ENCODE peak calls at places on chromosomes 7 and 10, in four cellular contexts. K is ovary, P is HCT116, N is sigmoid colon. J is an unnamed sample.

GRCh38 chr10:96513686-96514551 is at the start of gene TLL2:
- DNase-seq in P (peak), K (peak), N (peak), J (peak)

GRCh38 chr10:95729323-95730055 is 26.5 kb upstream of the ENTPD1 start:
- DNase-seq in P (no peak), K (no peak), N (no peak), J (no peak)

GRCh38 chr7:135743907-135744789 is 4.5 kb downstream of the FAM180A start:
- DNase-seq in N (no peak), K (no peak), P (no peak), J (no peak)

GRCh38 chr7:34158311-34158710 is 253.0 kb downstream of the BMPER start:
- DNase-seq in N (peak), K (no peak), P (no peak), J (no peak)

GRCh38 chr7:44172352-44172751 is 16.9 kb downstream of the GCK start:
- DNase-seq in N (no peak), K (no peak), P (no peak), J (no peak)

GRCh38 chr7:142595816-142596516 is 153.3 kb upstream of the PRSS1 start:
- DNase-seq in K (no peak), P (no peak), N (no peak), J (no peak)

GRCh38 chr7:155405399-155406318 is 52.3 kb upstream of the EN2 start:
- DNase-seq in K (no peak), N (no peak), P (no peak), J (peak)

GRCh38 chr10:79335470-79336235 is 11.6 kb upstream of the PPIF start:
- DNase-seq in N (no peak), K (peak), P (no peak), J (no peak)

GRCh38 chr10:47376522-47377220 is 7.4 kb downstream of the ZNF488 start:
- DNase-seq in P (no peak), K (peak), N (no peak), J (no peak)

GRCh38 chr7:120256719-120257118 is 16.3 kb upstream of the KCND2 start:
- DNase-seq in N (no peak), P (no peak), K (no peak), J (no peak)

GRCh38 chr10:14466256-14466655 is 135.5 kb upstream of the FRMD4A start:
- DNase-seq in K (no peak), P (no peak), N (no peak), J (no peak)

GRCh38 chr10:72267819-72268404 is 5.8 kb upstream of the DDIT4 start:
- DNase-seq in P (no peak), K (no peak), N (no peak), J (no peak)

GRCh38 chr10:124605856-124606812 is 138.0 kb downstream of the FAM53B start:
- DNase-seq in K (no peak), P (no peak), N (no peak), J (peak)

GRCh38 chr7:41993173-41993867 is 243.7 kb downstream of the GLI3 start:
- DNase-seq in P (no peak), K (no peak), N (no peak), J (no peak)

GRCh38 chr10:12351447-12351846 is 2.1 kb downstream of the CAMK1D start:
- DNase-seq in N (peak), P (no peak), K (no peak), J (no peak)

GRCh38 chr7:369476-369980 is 79.6 kb downstream of the FOXL3 start:
- DNase-seq in P (no peak), N (peak), K (no peak), J (no peak)

GRCh38 chr10:101778781-101779543 is 3.0 kb upstream of the FGF8 start:
- DNase-seq in K (no peak), N (peak), P (no peak), J (no peak)

GRCh38 chr7:5234852-5235831 is 45.1 kb downstream of the WIPI2 start:
- DNase-seq in K (no peak), P (no peak), N (no peak), J (peak)

GRCh38 chr10:75845538-75845937 is 414.1 kb downstream of the LRMDA start:
- DNase-seq in N (no peak), P (no peak), K (no peak), J (no peak)

GRCh38 chr10:26969145-26969926 is 108.6 kb upstream of the ABI1 start:
- DNase-seq in K (no peak), N (no peak), P (no peak), J (no peak)

GRCh38 chr7:47351233-47352154 is 230.4 kb downstream of the TNS3 start:
- DNase-seq in N (no peak), K (no peak), P (no peak), J (peak)

GRCh38 chr7:19368540-19368939 is 223.3 kb upstream of the FERD3L start:
- DNase-seq in K (no peak), P (no peak), N (no peak), J (no peak)

GRCh38 chr7:114629762-114630161 is 215.1 kb downstream of the FOXP2 start:
- DNase-seq in P (no peak), N (no peak), K (no peak), J (no peak)

GRCh38 chr10:7108141-7108540 is 302.7 kb downstream of the SFMBT2 start:
- DNase-seq in P (no peak), K (no peak), N (no peak), J (no peak)

GRCh38 chr7:139574618-139575337 is 51.3 kb downstream of the CLEC2L start:
- DNase-seq in N (no peak), K (no peak), P (no peak), J (no peak)

GRCh38 chr10:100373298-100374136 is 26.5 kb downstream of the SCD start:
- DNase-seq in K (peak), P (peak), N (peak), J (peak)
- TF ChIP-seq POLR2A in K (peak), P (peak), N (no peak), J (peak)

GRCh38 chr10:60453031-60453430 is 63.4 kb upstream of the ANK3 start:
- DNase-seq in N (no peak), K (no peak), P (no peak), J (no peak)

GRCh38 chr10:60446855-60447254 is 57.2 kb upstream of the ANK3 start:
- DNase-seq in N (no peak), P (no peak), K (no peak), J (peak)

GRCh38 chr10:60446070-60446833 is 56.6 kb upstream of the ANK3 start:
- DNase-seq in P (no peak), K (no peak), N (no peak), J (no peak)

GRCh38 chr10:60448246-60448645 is 58.6 kb upstream of the ANK3 start:
- DNase-seq in P (no peak), K (no peak), N (no peak), J (no peak)

DNA sequence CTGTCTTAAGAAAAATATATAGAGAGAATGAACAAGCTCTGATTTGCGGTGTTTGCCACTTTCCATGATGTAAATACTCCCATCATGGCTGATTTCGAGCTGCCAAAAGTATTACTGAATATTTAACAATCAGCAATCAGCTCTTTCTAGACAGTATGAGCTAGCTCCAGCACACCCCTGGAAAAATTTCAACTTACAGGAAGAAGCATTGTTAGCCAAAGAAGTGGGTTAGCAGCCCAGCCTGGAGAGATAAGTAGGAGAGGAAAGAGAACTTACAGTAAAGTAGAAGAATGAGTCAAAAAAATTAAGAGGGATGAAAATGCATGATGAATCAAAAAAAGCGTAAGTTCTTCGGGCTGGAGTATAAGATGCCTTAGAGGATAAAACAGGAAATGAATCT is 60.6 kb upstream of the ANK3 start:
- DNase-seq in K (no peak), P (no peak), N (no peak), J (no peak)
- H3K4me3 ChIP-seq in K (no peak), P (no peak), N (no peak), J (no peak)

GRCh38 chr7:2239242-2239641 is 2.8 kb downstream of the MRM2 start:
- DNase-seq in K (no peak), P (no peak), N (no peak), J (no peak)

GRCh38 chr7:2243483-2243840 is 1.4 kb downstream of the NUDT1 start:
- DNase-seq in K (no peak), N (no peak), P (no peak), J (no peak)

GRCh38 chr7:2244404-2244803 is 2.4 kb downstream of the NUDT1 start:
- DNase-seq in N (no peak), K (no peak), P (no peak), J (no peak)

GRCh38 chr7:2242541-2243482 is 786 bp downstream of the NUDT1 start:
- DNase-seq in N (no peak), P (no peak), K (no peak), J (peak)

DNA sequence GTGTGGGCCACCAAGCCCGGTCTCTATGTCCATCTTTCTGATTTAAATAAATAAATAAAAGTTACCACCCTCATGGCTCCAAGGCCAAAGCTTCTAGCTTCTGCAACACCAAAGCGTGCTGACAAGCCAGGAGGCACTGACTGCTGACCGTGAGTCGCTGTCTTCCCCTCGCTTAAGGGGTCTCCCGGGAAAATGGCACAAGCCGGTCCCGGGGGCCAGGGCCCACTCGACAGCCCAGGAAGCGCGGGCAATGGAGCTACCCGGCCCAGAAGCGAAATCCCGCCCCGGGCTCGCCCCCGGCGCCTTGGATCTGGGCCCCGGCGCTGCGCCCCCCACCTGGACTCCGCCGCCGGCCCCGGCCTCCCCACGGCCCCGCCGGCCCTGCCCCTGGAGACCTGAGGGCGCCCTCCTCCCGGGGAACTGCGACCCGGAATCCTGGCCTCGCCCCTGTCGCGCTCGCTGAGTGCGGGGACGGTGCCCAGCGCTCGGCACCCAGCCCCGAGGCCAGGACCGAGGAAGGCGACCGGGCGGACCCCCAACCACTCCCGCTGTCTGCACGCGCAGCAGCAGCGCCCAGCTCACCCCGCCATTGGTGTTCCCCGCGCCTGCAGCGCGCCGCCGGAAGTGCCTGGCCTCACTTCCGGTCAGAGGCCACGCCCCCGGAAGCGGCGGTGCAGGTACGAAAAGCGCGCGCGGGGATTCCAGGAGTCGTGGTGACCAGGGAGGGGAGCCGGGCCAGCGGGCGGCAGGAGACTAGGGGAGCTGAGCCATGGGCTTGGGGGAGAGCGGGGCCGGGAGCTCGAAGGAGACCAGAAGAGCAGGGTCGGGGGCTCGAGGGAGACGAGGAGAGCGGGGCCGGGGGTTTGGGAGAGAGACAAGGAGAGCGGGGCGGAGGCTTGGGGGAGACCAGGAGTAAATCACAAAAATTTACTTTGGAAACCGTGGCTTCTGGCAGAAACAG is at the start of the genes MRM2 and NUDT1:
- DNase-seq in K (peak), N (peak), P (peak), J (peak)
- TF ChIP-seq POLR2A in K (peak), N (peak), P (peak), J (peak)

DNA sequence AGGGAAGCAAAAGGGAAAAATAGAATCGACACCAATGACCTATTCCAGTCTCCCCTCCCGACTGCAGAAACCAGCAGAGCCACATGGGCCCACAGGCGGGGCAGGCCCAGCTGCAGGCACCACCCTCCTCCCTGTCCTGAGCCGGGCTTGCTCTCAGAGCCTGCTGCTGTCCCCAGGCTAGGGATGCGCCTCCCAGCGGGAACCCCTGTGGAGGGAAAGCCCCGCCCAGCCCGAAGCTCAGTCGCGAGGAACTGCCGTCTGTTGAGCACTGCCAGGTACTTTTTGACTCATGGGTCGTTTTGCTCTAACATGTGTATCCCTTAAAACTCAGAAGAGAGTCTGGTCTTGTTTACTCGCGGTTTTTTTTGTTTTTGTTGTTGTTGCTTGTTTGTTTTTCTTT is 124.5 kb upstream of the RET start:
- DNase-seq in N (peak), K (no peak), P (peak), J (peak)
- H3K4me3 ChIP-seq in N (no peak), K (no peak), P (peak), J (no peak)

DNA sequence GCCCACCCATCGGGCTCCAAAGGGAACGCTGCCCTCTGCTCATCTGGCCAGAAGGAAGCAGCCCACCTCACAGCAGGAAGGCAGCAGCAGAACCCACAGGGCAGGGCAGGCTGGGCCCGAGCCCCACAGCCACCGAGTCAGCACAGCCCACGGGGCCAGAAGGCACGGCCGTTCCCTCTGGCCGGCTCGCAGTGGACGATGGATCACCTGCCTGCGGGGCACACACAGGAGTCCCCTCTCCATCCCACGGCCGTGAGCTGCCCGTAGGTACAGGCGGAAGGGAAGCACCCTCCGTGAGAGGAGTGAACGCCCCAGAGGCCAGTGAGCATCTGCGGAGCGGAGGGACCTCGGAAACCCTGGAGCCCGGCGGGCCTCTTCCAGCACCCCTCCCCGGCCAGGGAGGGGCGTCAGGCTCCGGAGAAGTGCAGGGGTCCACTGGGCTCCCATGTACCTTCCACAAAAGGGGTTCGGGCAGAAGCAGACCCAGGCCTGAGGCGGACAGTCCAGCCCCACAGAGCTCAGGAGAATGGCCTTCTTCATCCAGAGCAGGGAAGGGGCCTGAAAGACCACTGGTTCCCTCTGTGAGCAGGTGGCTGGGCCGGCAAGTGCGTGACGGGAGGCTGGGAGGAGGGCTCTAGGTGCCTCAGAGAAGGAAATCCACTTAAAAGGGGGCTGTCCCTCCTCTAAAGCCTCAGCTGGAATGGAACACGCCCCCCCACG is 11.7 kb downstream of the NUDT1 start:
- DNase-seq in K (no peak), N (no peak), P (no peak), J (no peak)
- TF ChIP-seq POLR2A in K (no peak), N (no peak), P (no peak), J (no peak)

GRCh38 chr7:17446340-17446739 is 147.9 kb downstream of the AHR start:
- DNase-seq in K (no peak), P (no peak), N (no peak), J (no peak)

GRCh38 chr7:17448479-17449423 is 150.3 kb downstream of the AHR start:
- DNase-seq in N (no peak), P (no peak), K (no peak), J (no peak)

GRCh38 chr7:17444151-17444550 is 145.7 kb downstream of the AHR start:
- DNase-seq in P (no peak), K (no peak), N (no peak), J (no peak)

GRCh38 chr7:17444673-17445072 is 146.2 kb downstream of the AHR start:
- DNase-seq in P (peak), N (no peak), K (no peak), J (no peak)

DNA sequence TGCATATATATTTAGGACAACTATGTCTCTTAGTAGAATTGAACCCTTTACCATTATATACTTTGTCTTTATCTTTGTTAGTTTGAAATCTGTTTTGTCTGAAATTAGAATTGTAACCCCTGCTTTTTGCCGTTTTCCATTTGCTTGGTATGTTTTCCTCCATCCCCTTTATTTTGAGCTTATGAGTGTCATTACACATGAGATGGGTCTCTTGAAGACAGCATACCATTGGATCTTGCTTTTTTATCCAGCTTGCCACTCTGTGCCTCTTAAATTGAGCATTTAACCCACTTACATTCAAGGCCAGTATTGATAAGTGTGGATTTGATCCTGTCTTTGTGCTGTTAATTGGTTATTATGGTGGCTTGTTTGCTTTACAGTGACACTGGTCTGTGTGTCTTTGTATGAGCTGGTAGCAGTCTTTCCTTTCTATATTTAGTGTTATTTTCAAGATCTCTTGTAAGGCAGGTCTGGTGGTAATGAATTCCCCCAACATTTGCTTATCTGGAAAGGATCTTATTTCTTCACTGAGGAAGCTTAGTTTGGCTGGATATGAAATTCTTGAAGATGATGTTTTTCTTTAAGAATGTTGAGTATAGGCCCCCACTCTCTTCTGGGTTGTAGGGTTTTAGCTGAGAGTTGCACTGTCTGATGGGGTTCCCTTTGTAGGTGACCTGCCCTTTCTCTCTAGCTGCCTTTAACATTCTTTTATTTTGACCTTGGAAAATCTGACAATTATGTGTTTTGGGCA is 149.5 kb downstream of the AHR start:
- DNase-seq in K (no peak), P (no peak), N (no peak), J (no peak)
- H3K4me3 ChIP-seq in K (no peak), P (no peak), N (no peak), J (no peak)

GRCh38 chr10:104353325-104354048 is at the start of gene CFAP58:
- DNase-seq in N (peak), P (peak), K (peak), J (peak)
- TF ChIP-seq POLR2A in N (no peak), P (no peak), K (peak), J (no peak)

GRCh38 chr7:127815631-127816145 is 163.7 kb downstream of the SND1 start:
- DNase-seq in P (no peak), K (no peak), N (no peak), J (no peak)

GRCh38 chr7:127812540-127812939 is 160.5 kb downstream of the SND1 start:
- DNase-seq in P (no peak), K (no peak), N (no peak), J (no peak)

GRCh38 chr7:127816354-127817190 is 164.6 kb downstream of the SND1 start:
- DNase-seq in N (no peak), K (no peak), P (no peak), J (no peak)

GRCh38 chr7:127810691-127811660 is 159.0 kb downstream of the SND1 start:
- DNase-seq in P (no peak), K (no peak), N (no peak), J (no peak)

GRCh38 chr7:127813991-127814556 is 162.1 kb downstream of the SND1 start:
- DNase-seq in N (no peak), P (no peak), K (no peak), J (no peak)
- H3K4me3 ChIP-seq in N (no peak), P (no peak), K (no peak), J (no peak)

J was measured in NB4.